ENCODE peak calls at places on chromosomes 12 and 14, in nine cellular contexts. One of them, this sample, is unnamed.

GRCh38 chr12:47791874-47792273 is 18.8 kb downstream of the SLC48A1 start:
- DNase-seq in NCI-H1105: no peak
- DNase-seq in HCEC 1CT: no peak
- DNase-seq in epithelial cell of esophagus: no peak
- DNase-seq in GM04504: no peak
- DNase-seq in GM23338: no peak
- DNase-seq in EL: no peak
- DNase-seq in stimulated activated CD8-positive, alpha-beta memory T cell treated with anti-CD3 and anti-CD28 coated beads, Interleukin-7, amount 100 ng/mL, for 1 hour: no peak
- DNase-seq in body of pancreas: no peak
- DNase-seq in this sample: no peak

GRCh38 chr12:3959799-3960560 is 86.8 kb upstream of the PARP11 start:
- DNase-seq in NCI-H1105: no peak
- DNase-seq in HCEC 1CT: no peak
- DNase-seq in epithelial cell of esophagus: no peak
- DNase-seq in GM04504: no peak
- DNase-seq in GM23338: no peak
- DNase-seq in EL: no peak
- DNase-seq in stimulated activated CD8-positive, alpha-beta memory T cell treated with anti-CD3 and anti-CD28 coated beads, Interleukin-7, amount 100 ng/mL, for 1 hour: no peak
- DNase-seq in body of pancreas: no peak
- DNase-seq in this sample: no peak

GRCh38 chr12:113208041-113208934 is 13.0 kb upstream of the TPCN1 start:
- DNase-seq in NCI-H1105: no peak
- DNase-seq in HCEC 1CT: no peak
- DNase-seq in epithelial cell of esophagus: no peak
- DNase-seq in GM04504: no peak
- DNase-seq in GM23338: peak
- DNase-seq in EL: peak
- DNase-seq in stimulated activated CD8-positive, alpha-beta memory T cell treated with anti-CD3 and anti-CD28 coated beads, Interleukin-7, amount 100 ng/mL, for 1 hour: peak
- DNase-seq in body of pancreas: no peak
- DNase-seq in this sample: no peak

GRCh38 chr14:38481939-38482678 is 226.2 kb upstream of the CLEC14A start:
- DNase-seq in NCI-H1105: no peak
- DNase-seq in HCEC 1CT: peak
- DNase-seq in epithelial cell of esophagus: peak
- DNase-seq in GM04504: peak
- DNase-seq in GM23338: peak
- DNase-seq in EL: peak
- DNase-seq in stimulated activated CD8-positive, alpha-beta memory T cell treated with anti-CD3 and anti-CD28 coated beads, Interleukin-7, amount 100 ng/mL, for 1 hour: no peak
- DNase-seq in body of pancreas: no peak
- DNase-seq in this sample: peak

GRCh38 chr12:15188136-15188535 is 33.1 kb downstream of the RERG start:
- DNase-seq in NCI-H1105: no peak
- DNase-seq in HCEC 1CT: no peak
- DNase-seq in epithelial cell of esophagus: no peak
- DNase-seq in GM04504: no peak
- DNase-seq in GM23338: no peak
- DNase-seq in EL: no peak
- DNase-seq in stimulated activated CD8-positive, alpha-beta memory T cell treated with anti-CD3 and anti-CD28 coated beads, Interleukin-7, amount 100 ng/mL, for 1 hour: no peak
- DNase-seq in body of pancreas: no peak
- DNase-seq in this sample: no peak

GRCh38 chr12:62907561-62907960 is 27.4 kb downstream of the PPM1H start:
- DNase-seq in NCI-H1105: no peak
- DNase-seq in HCEC 1CT: no peak
- DNase-seq in epithelial cell of esophagus: no peak
- DNase-seq in GM04504: no peak
- DNase-seq in GM23338: no peak
- DNase-seq in EL: no peak
- DNase-seq in stimulated activated CD8-positive, alpha-beta memory T cell treated with anti-CD3 and anti-CD28 coated beads, Interleukin-7, amount 100 ng/mL, for 1 hour: no peak
- DNase-seq in body of pancreas: no peak
- DNase-seq in this sample: no peak

GRCh38 chr12:12491634-12492033 is 71.0 kb downstream of the DUSP16 start:
- DNase-seq in NCI-H1105: no peak
- DNase-seq in HCEC 1CT: no peak
- DNase-seq in epithelial cell of esophagus: no peak
- DNase-seq in GM04504: no peak
- DNase-seq in GM23338: no peak
- DNase-seq in EL: no peak
- DNase-seq in stimulated activated CD8-positive, alpha-beta memory T cell treated with anti-CD3 and anti-CD28 coated beads, Interleukin-7, amount 100 ng/mL, for 1 hour: no peak
- DNase-seq in body of pancreas: no peak
- DNase-seq in this sample: no peak

GRCh38 chr14:47186491-47186890 is 488.9 kb downstream of the MDGA2 start:
- DNase-seq in NCI-H1105: peak
- DNase-seq in HCEC 1CT: no peak
- DNase-seq in epithelial cell of esophagus: peak
- DNase-seq in GM04504: no peak
- DNase-seq in GM23338: no peak
- DNase-seq in EL: no peak
- DNase-seq in stimulated activated CD8-positive, alpha-beta memory T cell treated with anti-CD3 and anti-CD28 coated beads, Interleukin-7, amount 100 ng/mL, for 1 hour: no peak
- DNase-seq in body of pancreas: no peak
- DNase-seq in this sample: no peak

GRCh38 chr14:20501346-20501745 is 4.0 kb upstream of the RNASE10 start:
- DNase-seq in NCI-H1105: no peak
- DNase-seq in HCEC 1CT: peak
- DNase-seq in epithelial cell of esophagus: peak
- DNase-seq in GM04504: no peak
- DNase-seq in GM23338: no peak
- DNase-seq in EL: no peak
- DNase-seq in stimulated activated CD8-positive, alpha-beta memory T cell treated with anti-CD3 and anti-CD28 coated beads, Interleukin-7, amount 100 ng/mL, for 1 hour: no peak
- DNase-seq in body of pancreas: no peak
- DNase-seq in this sample: no peak

This sample was measured in AG09309.